ENCODE peak calls at places on chromosomes 3 and 15, in nine cellular contexts. K, L, A, F, X, U, D, I and G are unnamed samples.

GRCh38 chr3:29382399-29382798 is 101.5 kb downstream of the RBMS3 start:
- ATAC-seq in D (no peak), U (no peak), A (no peak), X (no peak), F (no peak), K (no peak), I (no peak), L (no peak), G (peak)

GRCh38 chr3:60339310-60339709 is 911.9 kb downstream of the FHIT start:
- ATAC-seq in U (no peak), X (no peak), D (no peak), L (no peak), F (no peak), A (no peak), K (no peak), I (no peak), G (no peak)

GRCh38 chr3:196754215-196754937 is 14.7 kb downstream of the PAK2 start:
- ATAC-seq in D (no peak), A (no peak), L (no peak), I (no peak), U (no peak), X (peak), K (peak), F (no peak), G (no peak)

GRCh38 chr15:26358708-26359107 is 414.2 kb downstream of the GABRB3 start:
- ATAC-seq in F (no peak), K (no peak), A (no peak), L (no peak), X (no peak), I (no peak), D (no peak), U (no peak), G (no peak)

GRCh38 chr15:42158941-42159340 is 2.5 kb upstream of the PLA2G4F start:
- ATAC-seq in U (no peak), K (no peak), L (no peak), F (no peak), X (no peak), A (no peak), I (no peak), D (no peak), G (no peak)

GRCh38 chr3:104549099-104549714 is 817.5 kb upstream of the ALCAM start:
- ATAC-seq in F (no peak), I (no peak), A (no peak), K (no peak), X (no peak), L (no peak), D (no peak), U (peak), G (no peak)

GRCh38 chr15:51229907-51230328 is 108.5 kb downstream of the CYP19A1 start:
- ATAC-seq in K (peak), F (no peak), L (peak), A (no peak), I (no peak), D (no peak), U (no peak), X (no peak), G (no peak)

GRCh38 chr3:133506215-133506901 is 67.1 kb upstream of the CDV3 start:
- ATAC-seq in X (peak), L (peak), I (no peak), D (peak), A (peak), K (peak), U (no peak), F (no peak), G (peak)

GRCh38 chr3:30696403-30696819 is 90.0 kb downstream of the TGFBR2 start:
- ATAC-seq in K (peak), X (no peak), I (peak), D (no peak), U (no peak), A (no peak), F (no peak), L (no peak), G (peak)

GRCh38 chr3:133093366-133093765 is 55.2 kb downstream of the TMEM108 start:
- ATAC-seq in A (no peak), K (no peak), X (no peak), F (no peak), L (no peak), U (no peak), D (no peak), I (no peak), G (no peak)

GRCh38 chr3:32147509-32147908 is 41.1 kb downstream of the GPD1L start:
- ATAC-seq in A (no peak), U (peak), I (no peak), L (no peak), X (no peak), F (no peak), D (no peak), K (no peak), G (no peak)

GRCh38 chr15:57521503-57521902 is 70.2 kb upstream of the MYZAP start:
- ATAC-seq in X (no peak), D (no peak), K (no peak), L (no peak), A (no peak), U (no peak), F (no peak), I (no peak), G (no peak)

GRCh38 chr3:194140520-194141414 is 4.8 kb downstream of the HES1 start:
- ATAC-seq in A (no peak), F (no peak), I (no peak), D (no peak), L (peak), X (no peak), U (peak), K (no peak), G (no peak)

GRCh38 chr3:56119575-56120349 is 348.5 kb downstream of the ERC2 start:
- ATAC-seq in F (peak), D (no peak), K (no peak), L (no peak), A (peak), I (peak), X (no peak), U (no peak), G (peak)

GRCh38 chr3:153070153-153070868 is 91.7 kb upstream of the RAP2B start:
- ATAC-seq in D (no peak), K (peak), F (no peak), L (no peak), U (peak), I (no peak), X (no peak), A (no peak), G (no peak)